ENCODE peak calls at places on chromosomes 7 and 10, in nine cellular contexts. M is stromal cell of bone marrow; G is AG04450; S is sciatic nerve; N is stimulated activated CD4-positive, alpha-beta T cell treated with anti-CD3 and anti-CD28 coated beads, Interleukin-4, amount 100 ng/mL, for 48 hours; T is effector CD4-positive, alpha-beta T cell; B is AG09309; A is fibroblast of lung; R is mesothelial cell of epicardium. Q is an unnamed sample.

GRCh38 chr7:66505009-66505408 is 123.7 kb upstream of the KCTD7 start:
- DNase-seq in T (no peak), G (no peak), S (no peak), R (no peak), N (no peak), A (no peak), M (no peak), B (no peak), Q (no peak)

GRCh38 chr10:792792-793100 is 103.3 kb upstream of the DIP2C start:
- DNase-seq in G (peak; percentile 58), N (no peak), M (no peak), A (peak; percentile 64), R (no peak), T (no peak), B (no peak), S (no peak), Q (no peak)

GRCh38 chr7:18873674-18874341 is 243.6 kb downstream of the TWIST1 start:
- DNase-seq in N (no peak), R (no peak), B (peak; percentile 33), G (no peak), T (no peak), A (peak; percentile 26), M (no peak), S (no peak), Q (no peak)

GRCh38 chr10:29710128-29710527 is 75.4 kb upstream of the SVIL start:
- DNase-seq in N (no peak), R (no peak), A (no peak), S (no peak), G (no peak), B (no peak), M (no peak), T (no peak), Q (no peak)

GRCh38 chr10:76242956-76243355 is 811.5 kb downstream of the LRMDA start:
- DNase-seq in G (no peak), S (no peak), N (no peak), T (no peak), M (no peak), B (no peak), R (no peak), A (no peak), Q (no peak)

GRCh38 chr10:103244663-103245271 is 920 bp upstream of the RPEL1 start:
- DNase-seq in G (peak; percentile 66), B (no peak), M (peak; percentile 72), N (peak; percentile 38), S (peak; percentile 84), A (peak; percentile 58), T (peak; percentile 44), R (peak; percentile 59), Q (no peak)

GRCh38 chr10:69506834-69507643 is 55.8 kb downstream of the TSPAN15 start:
- DNase-seq in T (no peak), A (no peak), M (no peak), G (no peak), N (no peak), S (no peak), R (no peak), B (no peak), Q (no peak)

GRCh38 chr7:107441576-107442422 is 28.1 kb upstream of the GPR22 start:
- DNase-seq in S (no peak), M (no peak), B (no peak), N (no peak), T (no peak), G (no peak), A (peak; percentile 38), R (no peak), Q (no peak)

GRCh38 chr7:127755529-127755928 is 103.5 kb downstream of the SND1 start:
- DNase-seq in A (no peak), G (no peak), R (no peak), B (no peak), N (no peak), M (no peak), S (no peak), T (no peak), Q (no peak)

GRCh38 chr7:92633211-92633906 is 43.2 kb upstream of the FAM133B start:
- DNase-seq in N (no peak), G (peak; percentile 57), T (no peak), A (peak; percentile 98), B (peak; percentile 76), M (peak; percentile 82), R (no peak), S (no peak), Q (peak; percentile 85)

GRCh38 chr10:30368065-30368718 is 19.1 kb upstream of the MTPAP start:
- DNase-seq in M (no peak), N (no peak), S (peak; percentile 73), G (no peak), A (peak; percentile 9), R (peak; percentile 39), T (no peak), B (no peak), Q (peak; percentile 14)

GRCh38 chr7:105745681-105746330 is 130.6 kb downstream of the ATXN7L1 start:
- DNase-seq in G (no peak), N (no peak), R (no peak), S (no peak), B (no peak), M (no peak), A (no peak), T (no peak), Q (no peak)

GRCh38 chr10:132762267-132762666 is 23.7 kb downstream of the NKX6-2 start:
- DNase-seq in M (no peak), G (no peak), T (no peak), A (peak; percentile 23), R (no peak), N (no peak), S (no peak), B (no peak), Q (no peak)

GRCh38 chr7:42978496-42978895 is 46.3 kb downstream of the MRPL32 start:
- DNase-seq in N (no peak), B (no peak), M (peak; percentile 0), G (no peak), R (no peak), T (no peak), S (no peak), A (no peak), Q (no peak)

GRCh38 chr7:154843670-154844237 is 159.2 kb downstream of the PAXIP1 start:
- DNase-seq in B (no peak), M (no peak), A (no peak), N (no peak), G (no peak), S (no peak), R (no peak), T (no peak), Q (no peak)

GRCh38 chr7:131897016-131897789 is 340.8 kb upstream of the PODXL start:
- DNase-seq in A (peak; percentile 96), B (no peak), G (no peak), M (peak; percentile 69), T (no peak), N (no peak), R (peak; percentile 21), S (no peak), Q (peak; percentile 12)

GRCh38 chr7:136956671-136957070 is 88.2 kb downstream of the CHRM2 start:
- DNase-seq in M (no peak), S (no peak), T (no peak), G (no peak), B (no peak), A (peak; percentile 64), N (no peak), R (no peak), Q (peak; percentile 35)